ENCODE peak calls at places on chromosomes 4 and X, in eight cellular contexts. One of them, this sample, is unnamed.

GRCh38 chr4:76234679-76235044 is 16.9 kb upstream of the FAM47E start:
- DNase-seq in ureter: no peak
- DNase-seq in hepatocyte: no peak
- DNase-seq in Right ventricle myocardium superior: no peak
- DNase-seq in KG1: no peak
- DNase-seq in stimulated activated CD4-positive, alpha-beta T cell treated with anti-CD3 and anti-CD28 coated beads, TNF-alpha, amount 100 ng/mL, for 48 hours: no peak
- DNase-seq in fibroblast of the aortic adventitia: no peak
- DNase-seq in H54: no peak
- DNase-seq in this sample: no peak

GRCh38 chrX:8984231-8984630 is 49.7 kb downstream of the FAM9B start:
- DNase-seq in ureter: no peak
- DNase-seq in hepatocyte: no peak
- DNase-seq in Right ventricle myocardium superior: no peak
- DNase-seq in KG1: no peak
- DNase-seq in stimulated activated CD4-positive, alpha-beta T cell treated with anti-CD3 and anti-CD28 coated beads, TNF-alpha, amount 100 ng/mL, for 48 hours: no peak
- DNase-seq in fibroblast of the aortic adventitia: no peak
- DNase-seq in H54: no peak
- DNase-seq in this sample: no peak

GRCh38 chr4:45350438-45350837 is 624.1 kb upstream of the GNPDA2 start:
- DNase-seq in ureter: no peak
- DNase-seq in hepatocyte: no peak
- DNase-seq in Right ventricle myocardium superior: no peak
- DNase-seq in KG1: no peak
- DNase-seq in stimulated activated CD4-positive, alpha-beta T cell treated with anti-CD3 and anti-CD28 coated beads, TNF-alpha, amount 100 ng/mL, for 48 hours: no peak
- DNase-seq in fibroblast of the aortic adventitia: peak
- DNase-seq in H54: no peak
- DNase-seq in this sample: no peak

GRCh38 chr4:23881674-23882337 is 8.0 kb downstream of the PPARGC1A start:
- DNase-seq in ureter: no peak
- DNase-seq in hepatocyte: no peak
- DNase-seq in Right ventricle myocardium superior: no peak
- DNase-seq in KG1: no peak
- DNase-seq in stimulated activated CD4-positive, alpha-beta T cell treated with anti-CD3 and anti-CD28 coated beads, TNF-alpha, amount 100 ng/mL, for 48 hours: no peak
- DNase-seq in fibroblast of the aortic adventitia: no peak
- DNase-seq in H54: no peak
- DNase-seq in this sample: no peak

GRCh38 chr4:139242511-139243051 is 37.4 kb downstream of the MGARP start:
- DNase-seq in ureter: no peak
- DNase-seq in hepatocyte: no peak
- DNase-seq in Right ventricle myocardium superior: no peak
- DNase-seq in KG1: no peak
- DNase-seq in stimulated activated CD4-positive, alpha-beta T cell treated with anti-CD3 and anti-CD28 coated beads, TNF-alpha, amount 100 ng/mL, for 48 hours: no peak
- DNase-seq in fibroblast of the aortic adventitia: peak
- DNase-seq in H54: no peak
- DNase-seq in this sample: peak

GRCh38 chrX:27966955-27967354 is 14.3 kb downstream of the DCAF8L1 start:
- DNase-seq in ureter: no peak
- DNase-seq in hepatocyte: peak
- DNase-seq in Right ventricle myocardium superior: no peak
- DNase-seq in KG1: no peak
- DNase-seq in stimulated activated CD4-positive, alpha-beta T cell treated with anti-CD3 and anti-CD28 coated beads, TNF-alpha, amount 100 ng/mL, for 48 hours: no peak
- DNase-seq in fibroblast of the aortic adventitia: peak
- DNase-seq in H54: no peak
- DNase-seq in this sample: no peak

GRCh38 chrX:40734956-40735317 is 405 bp downstream of the MED14 start:
- DNase-seq in ureter: no peak
- DNase-seq in hepatocyte: peak
- DNase-seq in Right ventricle myocardium superior: no peak
- DNase-seq in KG1: peak
- DNase-seq in stimulated activated CD4-positive, alpha-beta T cell treated with anti-CD3 and anti-CD28 coated beads, TNF-alpha, amount 100 ng/mL, for 48 hours: no peak
- DNase-seq in fibroblast of the aortic adventitia: no peak
- DNase-seq in H54: no peak
- DNase-seq in this sample: no peak

GRCh38 chr4:154911097-154911496 is 130.0 kb downstream of the RBM46 start:
- DNase-seq in ureter: no peak
- DNase-seq in hepatocyte: peak
- DNase-seq in Right ventricle myocardium superior: no peak
- DNase-seq in KG1: no peak
- DNase-seq in stimulated activated CD4-positive, alpha-beta T cell treated with anti-CD3 and anti-CD28 coated beads, TNF-alpha, amount 100 ng/mL, for 48 hours: no peak
- DNase-seq in fibroblast of the aortic adventitia: peak
- DNase-seq in H54: no peak
- DNase-seq in this sample: no peak

GRCh38 chr4:187550256-187550950 is 445.2 kb upstream of the ZFP42 start:
- DNase-seq in ureter: no peak
- DNase-seq in hepatocyte: no peak
- DNase-seq in Right ventricle myocardium superior: no peak
- DNase-seq in KG1: no peak
- DNase-seq in stimulated activated CD4-positive, alpha-beta T cell treated with anti-CD3 and anti-CD28 coated beads, TNF-alpha, amount 100 ng/mL, for 48 hours: no peak
- DNase-seq in fibroblast of the aortic adventitia: no peak
- DNase-seq in H54: no peak
- DNase-seq in this sample: no peak

GRCh38 chr4:39030726-39031125 is 1.5 kb downstream of the TMEM156 start:
- DNase-seq in ureter: no peak
- DNase-seq in hepatocyte: no peak
- DNase-seq in Right ventricle myocardium superior: no peak
- DNase-seq in KG1: no peak
- DNase-seq in stimulated activated CD4-positive, alpha-beta T cell treated with anti-CD3 and anti-CD28 coated beads, TNF-alpha, amount 100 ng/mL, for 48 hours: no peak
- DNase-seq in fibroblast of the aortic adventitia: peak
- DNase-seq in H54: no peak
- DNase-seq in this sample: no peak

GRCh38 chrX:7147431-7147977 is at the start of gene STS:
- DNase-seq in ureter: no peak
- DNase-seq in hepatocyte: peak
- DNase-seq in Right ventricle myocardium superior: peak
- DNase-seq in KG1: no peak
- DNase-seq in stimulated activated CD4-positive, alpha-beta T cell treated with anti-CD3 and anti-CD28 coated beads, TNF-alpha, amount 100 ng/mL, for 48 hours: peak
- DNase-seq in fibroblast of the aortic adventitia: peak
- DNase-seq in H54: no peak
- DNase-seq in this sample: peak

GRCh38 chr4:150491132-150492049 is 90.6 kb upstream of the MAB21L2 start:
- DNase-seq in ureter: no peak
- DNase-seq in hepatocyte: no peak
- DNase-seq in Right ventricle myocardium superior: no peak
- DNase-seq in KG1: no peak
- DNase-seq in stimulated activated CD4-positive, alpha-beta T cell treated with anti-CD3 and anti-CD28 coated beads, TNF-alpha, amount 100 ng/mL, for 48 hours: no peak
- DNase-seq in fibroblast of the aortic adventitia: no peak
- DNase-seq in H54: no peak
- DNase-seq in this sample: no peak

GRCh38 chr4:174828845-174829701 is at the start of gene GLRA3:
- DNase-seq in ureter: no peak
- DNase-seq in hepatocyte: peak
- DNase-seq in Right ventricle myocardium superior: no peak
- DNase-seq in KG1: no peak
- DNase-seq in stimulated activated CD4-positive, alpha-beta T cell treated with anti-CD3 and anti-CD28 coated beads, TNF-alpha, amount 100 ng/mL, for 48 hours: no peak
- DNase-seq in fibroblast of the aortic adventitia: peak
- DNase-seq in H54: no peak
- DNase-seq in this sample: peak

GRCh38 chrX:105706041-105706440 is 116.3 kb upstream of the NRK start:
- DNase-seq in ureter: no peak
- DNase-seq in hepatocyte: no peak
- DNase-seq in Right ventricle myocardium superior: no peak
- DNase-seq in KG1: no peak
- DNase-seq in stimulated activated CD4-positive, alpha-beta T cell treated with anti-CD3 and anti-CD28 coated beads, TNF-alpha, amount 100 ng/mL, for 48 hours: no peak
- DNase-seq in fibroblast of the aortic adventitia: peak
- DNase-seq in H54: no peak
- DNase-seq in this sample: no peak

GRCh38 chr4:115234405-115235093 is 121.1 kb upstream of the NDST4 start:
- DNase-seq in ureter: no peak
- DNase-seq in hepatocyte: peak
- DNase-seq in Right ventricle myocardium superior: no peak
- DNase-seq in KG1: peak
- DNase-seq in stimulated activated CD4-positive, alpha-beta T cell treated with anti-CD3 and anti-CD28 coated beads, TNF-alpha, amount 100 ng/mL, for 48 hours: no peak
- DNase-seq in fibroblast of the aortic adventitia: no peak
- DNase-seq in H54: peak
- DNase-seq in this sample: peak

GRCh38 chrX:136047001-136047642 is 61.9 kb downstream of the SLC9A6 start:
- DNase-seq in ureter: no peak
- DNase-seq in hepatocyte: no peak
- DNase-seq in Right ventricle myocardium superior: no peak
- DNase-seq in KG1: no peak
- DNase-seq in stimulated activated CD4-positive, alpha-beta T cell treated with anti-CD3 and anti-CD28 coated beads, TNF-alpha, amount 100 ng/mL, for 48 hours: no peak
- DNase-seq in fibroblast of the aortic adventitia: peak
- DNase-seq in H54: no peak
- DNase-seq in this sample: no peak

GRCh38 chrX:115639481-115639880 is 78.5 kb downstream of the PLS3 start:
- DNase-seq in ureter: no peak
- DNase-seq in hepatocyte: no peak
- DNase-seq in Right ventricle myocardium superior: no peak
- DNase-seq in KG1: no peak
- DNase-seq in stimulated activated CD4-positive, alpha-beta T cell treated with anti-CD3 and anti-CD28 coated beads, TNF-alpha, amount 100 ng/mL, for 48 hours: no peak
- DNase-seq in fibroblast of the aortic adventitia: no peak
- DNase-seq in H54: no peak
- DNase-seq in this sample: no peak

GRCh38 chr4:17781831-17782287 is 438 bp upstream of the FAM184B start:
- DNase-seq in ureter: no peak
- DNase-seq in hepatocyte: no peak
- DNase-seq in Right ventricle myocardium superior: no peak
- DNase-seq in KG1: no peak
- DNase-seq in stimulated activated CD4-positive, alpha-beta T cell treated with anti-CD3 and anti-CD28 coated beads, TNF-alpha, amount 100 ng/mL, for 48 hours: no peak
- DNase-seq in fibroblast of the aortic adventitia: no peak
- DNase-seq in H54: no peak
- DNase-seq in this sample: no peak